ENCODE peak calls at places on chromosomes 1 and 21, in ten cellular contexts. S is lower lobe of right lung; E is H1; L is neural progenitor cell; D is upper lobe of right lung; N is RWPE2; V is vagina; B is iPS DF 6.9; R is effector memory CD4-positive, alpha-beta T cell; Z is adipocyte. C is an unnamed sample. For H3K4me1, the result is how much of the 10 kb centered on the place peaks cover.

GRCh38 chr1:74531807-74532206 is 19.4 kb upstream of the LRRC53 start:
- DNase-seq in D (no peak), E (no peak), S (no peak), L (no peak), Z (no peak), R (no peak), V (no peak), N (no peak), B (no peak), C (no peak)

GRCh38 chr1:39130297-39130696 is 74.2 kb upstream of the MACF1 start:
- DNase-seq in N (no peak), E (no peak), D (no peak), S (no peak), V (no peak), Z (peak), L (no peak), R (no peak), B (no peak), C (no peak)

GRCh38 chr1:154320882-154321608 is at the start of gene AQP10:
- DNase-seq in L (no peak), D (no peak), B (no peak), N (no peak), V (no peak), S (no peak), R (no peak), E (no peak), Z (no peak), C (no peak)

GRCh38 chr21:41817228-41817627 is 50.4 kb upstream of the RIPK4 start:
- DNase-seq in D (peak), R (no peak), V (no peak), S (no peak), N (no peak), L (peak), E (no peak), Z (peak), B (peak), C (no peak)

GRCh38 chr1:157994081-157994581 is 686 bp downstream of the KIRREL1 start:
- DNase-seq in B (no peak), E (no peak), S (no peak), R (no peak), Z (peak), L (no peak), D (no peak), N (no peak), V (no peak), C (no peak)

GRCh38 chr1:164560076-164560475 is 1.1 kb downstream of the PBX1 start:
- DNase-seq in V (no peak), N (no peak), E (no peak), S (no peak), D (no peak), R (no peak), Z (peak), B (no peak), L (no peak), C (no peak)

GRCh38 chr1:26432793-26433192 is 672 bp downstream of the DHDDS start:
- DNase-seq in L (no peak), E (no peak), R (no peak), N (no peak), D (no peak), Z (no peak), S (no peak), V (no peak), B (no peak), C (no peak)

GRCh38 chr1:210554382-210554781 is 225.7 kb downstream of the HHAT start:
- DNase-seq in V (no peak), N (no peak), L (no peak), B (no peak), S (no peak), D (no peak), R (no peak), Z (no peak), E (no peak), C (no peak)

GRCh38 chr1:241600496-241600901 is 39.7 kb downstream of the CHML start:
- DNase-seq in R (no peak), B (no peak), V (no peak), N (no peak), Z (peak), L (no peak), D (no peak), E (no peak), S (no peak), C (no peak)

GRCh38 chr1:3759800-3760199 is 7.5 kb downstream of the CCDC27 start:
- DNase-seq in R (no peak), L (no peak), N (no peak), B (no peak), E (no peak), S (no peak), Z (no peak), V (no peak), D (no peak), C (no peak)

GRCh38 chr1:11963622-11964021 is 16.6 kb upstream of the MFN2 start:
- DNase-seq in B (no peak), E (no peak), L (no peak), N (no peak), D (no peak), Z (no peak), V (no peak), S (no peak), R (no peak), C (no peak)

GRCh38 chr21:34018910-34019309 is 54.5 kb upstream of the MRPS6 start:
- DNase-seq in S (no peak), L (no peak), E (no peak), B (no peak), Z (no peak), D (no peak), N (no peak), V (no peak), R (no peak), C (no peak)

GRCh38 chr21:42312626-42313104 is 2.5 kb downstream of the TFF3 start:
- DNase-seq in N (no peak), L (no peak), E (no peak), V (no peak), S (no peak), R (no peak), B (no peak), D (no peak), Z (no peak), C (no peak)

GRCh38 chr1:46077669-46078068 is 54.8 kb downstream of the PIK3R3 start:
- DNase-seq in E (no peak), Z (peak), N (no peak), V (no peak), D (no peak), B (no peak), L (no peak), R (no peak), S (no peak), C (no peak)

GRCh38 chr1:205512059-205513045 is 7.9 kb downstream of the CDK18 start:
- DNase-seq in D (no peak), E (no peak), Z (no peak), R (no peak), B (no peak), S (no peak), V (no peak), L (no peak), N (no peak), C (no peak)

GRCh38 chr1:236518343-236518742 is 5.4 kb upstream of the LGALS8 start:
- DNase-seq in N (no peak), S (no peak), R (no peak), Z (peak), E (no peak), B (no peak), L (no peak), D (no peak), V (no peak), C (no peak)

GRCh38 chr1:90993245-90993644 is 28.6 kb downstream of the ZNF644 start:
- DNase-seq in L (no peak), S (no peak), N (no peak), Z (no peak), R (no peak), D (no peak), B (no peak), E (no peak), V (no peak), C (no peak)

GRCh38 chr1:95013948-95014574 is 58.7 kb downstream of the ALG14 start:
- DNase-seq in V (no peak), N (no peak), B (no peak), E (no peak), R (no peak), L (no peak), D (no peak), S (no peak), Z (no peak), C (no peak)

GRCh38 chr1:47325530-47325929 is 8.1 kb upstream of the CMPK1 start:
- DNase-seq in R (no peak), B (no peak), S (no peak), V (no peak), Z (no peak), D (no peak), E (no peak), N (no peak), L (no peak), C (no peak)

DNA sequence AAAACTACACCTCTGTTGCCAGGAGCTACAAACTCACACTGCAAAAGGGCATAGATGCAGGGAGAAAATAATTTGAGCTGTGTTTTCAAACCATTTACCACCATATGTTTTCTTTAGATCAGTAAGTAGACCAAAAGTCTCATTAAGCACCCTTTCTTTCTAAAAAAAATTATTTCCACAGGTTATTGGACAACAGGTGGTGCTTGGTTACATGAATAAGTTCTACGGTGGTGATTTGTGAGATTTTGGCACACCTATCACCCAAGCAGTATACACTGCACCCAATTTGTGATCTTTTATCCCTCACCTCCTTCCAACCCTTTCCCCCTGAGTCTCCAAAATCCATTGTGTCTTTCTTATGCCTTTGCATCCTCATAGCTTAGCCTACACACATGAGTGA is 21.1 kb downstream of the MAP10 start:
- DNase-seq in V (no peak), R (no peak), L (no peak), E (no peak), S (no peak), Z (no peak), N (no peak), D (no peak), B (no peak), C (no peak)
- H3K4me1 ChIP-seq in V (under half), R (under half), L (under half), E (under half), S (under half), Z (under half), N (under half), D (under half), B (under half), C (under half)

GRCh38 chr21:45480701-45481500 is 61.3 kb downstream of the SLC19A1 start:
- DNase-seq in D (no peak), S (no peak), N (no peak), R (no peak), E (no peak), V (no peak), L (no peak), Z (no peak), B (no peak), C (peak)
- H3K4me1 ChIP-seq in D (under half), S (under half), N (under half), R (under half), E (under half), V (under half), L (under half), Z (under half), B (under half), C (under half)

DNA sequence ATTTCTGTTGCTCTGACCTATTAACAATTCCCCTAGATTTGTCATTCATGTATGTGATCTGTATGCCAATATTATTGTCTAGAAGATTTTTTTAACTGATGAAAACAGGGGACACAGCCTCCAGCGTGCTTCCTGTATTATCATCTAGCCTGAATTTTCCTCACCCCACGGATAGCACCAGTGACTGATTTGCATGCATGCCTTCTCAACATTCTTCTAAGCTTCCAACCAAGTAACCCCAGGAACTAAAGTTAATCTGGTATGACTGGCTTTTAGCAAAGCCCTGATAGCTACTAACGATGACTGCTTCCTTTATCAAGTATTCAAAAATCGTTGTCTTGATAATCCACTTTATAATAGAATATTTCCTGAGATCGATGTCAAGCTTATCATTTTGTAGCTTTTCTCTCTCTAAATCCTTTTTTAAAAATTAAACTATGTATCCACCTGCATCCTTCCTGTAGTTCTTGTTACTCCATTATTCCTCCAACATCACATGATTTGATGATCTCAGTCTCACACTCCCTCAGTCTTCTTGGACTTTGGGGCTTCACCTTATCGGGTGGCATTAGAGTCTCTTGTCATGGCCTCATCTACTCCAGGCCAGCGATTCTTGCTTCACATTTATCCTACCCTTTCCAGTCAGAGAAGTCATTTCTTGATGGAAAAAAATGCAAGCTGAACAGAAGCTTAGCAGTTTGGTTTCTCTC is 19.0 kb downstream of the BCAR3 start:
- DNase-seq in B (no peak), E (no peak), S (no peak), V (no peak), Z (peak), D (no peak), L (no peak), R (no peak), N (no peak), C (no peak)
- H3K4me1 ChIP-seq in B (under half), E (under half), S (under half), V (half or more), Z (half or more), D (under half), L (under half), R (under half), N (half or more), C (under half)

DNA sequence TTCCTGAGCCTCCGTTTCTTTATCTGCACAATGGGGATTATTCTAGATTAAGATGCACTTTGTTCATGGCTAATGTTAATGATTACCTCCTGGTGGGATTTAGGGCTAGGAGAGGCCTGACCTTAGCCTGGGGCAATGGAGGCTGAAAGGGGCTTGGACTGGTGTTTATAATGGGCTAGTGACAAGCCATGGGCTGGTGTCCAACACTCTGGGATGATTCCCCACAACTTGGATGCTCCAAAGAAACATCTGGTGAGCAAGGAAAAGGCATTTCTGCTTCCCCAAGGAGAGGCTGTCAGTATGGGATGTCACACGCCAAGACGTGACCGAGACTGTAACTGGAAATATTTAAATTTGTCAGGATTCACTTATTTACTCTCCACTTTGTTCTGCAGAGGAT is 45.2 kb downstream of the PTPRU start:
- DNase-seq in D (no peak), N (no peak), L (no peak), E (no peak), B (no peak), V (no peak), S (no peak), Z (no peak), R (no peak), C (no peak)
- H3K4me1 ChIP-seq in D (under half), N (under half), L (under half), E (under half), B (under half), V (under half), S (under half), Z (under half), R (under half), C (under half)

DNA sequence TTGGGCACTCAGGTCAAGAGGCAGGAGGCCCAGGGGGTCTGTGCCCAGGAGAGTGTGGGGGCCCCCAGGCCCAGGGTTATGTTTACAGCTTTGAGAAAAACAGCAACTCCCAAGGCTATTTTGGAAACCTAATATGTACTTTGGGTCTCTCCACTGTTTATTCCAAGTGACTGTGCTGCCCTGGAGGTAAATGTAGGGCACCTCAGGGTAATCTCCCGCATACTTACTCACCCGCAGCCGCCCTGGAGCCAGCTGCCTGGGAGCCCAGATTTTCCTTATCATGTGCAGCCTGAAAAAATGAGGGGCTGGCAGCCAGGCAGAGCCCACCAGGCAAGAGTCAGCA is 20.0 kb downstream of the IFFO2 start:
- DNase-seq in N (no peak), L (no peak), Z (no peak), R (no peak), E (no peak), B (no peak), S (no peak), D (no peak), V (no peak), C (no peak)
- H3K4me1 ChIP-seq in N (under half), L (under half), Z (under half), R (half or more), E (under half), B (under half), S (half or more), D (under half), V (half or more), C (under half)

C was measured in right lobe of liver.